ENCODE peak calls at places on chromosomes 2 and 18, in six cellular contexts. R is nephron progenitor cell, C is NCI-H1105 treated with DMSO at 0.1 percent for 48 hours, Q is activated T-helper 1 cell treated with Interleukin-2 at 50 U/mL for 16 hours, L is foreskin keratinocyte, U is tibial artery. T is an unnamed sample.

GRCh38 chr2:37802106-37802791 is 122.8 kb upstream of the RMDN2 start:
- DNase-seq in R (no peak), L (peak), U (no peak), Q (no peak), C (no peak), T (no peak)

GRCh38 chr2:28342081-28342967 is 50.3 kb upstream of the FOSL2 start:
- DNase-seq in U (peak), Q (no peak), R (no peak), C (no peak), L (no peak), T (no peak)

GRCh38 chr2:46902465-46902864 is 13.1 kb downstream of the MCFD2 start:
- DNase-seq in U (no peak), L (no peak), C (no peak), Q (no peak), R (no peak), T (no peak)

GRCh38 chr2:150350500-150350899 is 137.0 kb downstream of the RND3 start:
- DNase-seq in R (no peak), C (no peak), L (no peak), U (no peak), Q (no peak), T (no peak)

GRCh38 chr2:194260185-194260584 is 1396.8 kb upstream of the SLC39A10 start:
- DNase-seq in R (no peak), Q (no peak), U (no peak), L (no peak), C (no peak), T (no peak)

GRCh38 chr2:38146302-38146916 is 70.5 kb upstream of the CYP1B1 start:
- DNase-seq in L (peak), R (peak), C (no peak), Q (no peak), U (peak), T (peak)

GRCh38 chr2:177243476-177243875 is 21.1 kb downstream of the NFE2L2 start:
- DNase-seq in R (no peak), Q (no peak), L (no peak), U (no peak), C (no peak), T (no peak)

GRCh38 chr2:36371070-36371962 is 15.7 kb downstream of the CRIM1 start:
- DNase-seq in L (no peak), C (no peak), U (no peak), Q (no peak), R (no peak), T (no peak)

GRCh38 chr2:194087569-194087968 is 1569.5 kb upstream of the SLC39A10 start:
- DNase-seq in L (no peak), R (no peak), C (peak), U (no peak), Q (no peak), T (no peak)

GRCh38 chr2:774436-774835 is 97.2 kb upstream of the TMEM18 start:
- DNase-seq in L (no peak), U (no peak), R (no peak), Q (no peak), C (no peak), T (no peak)

GRCh38 chr2:8229546-8229986 is 452.3 kb upstream of the ID2 start:
- DNase-seq in C (peak), U (peak), Q (no peak), R (no peak), L (peak), T (no peak)

GRCh38 chr18:56245856-56246575 is 392.4 kb downstream of the TXNL1 start:
- DNase-seq in L (no peak), Q (no peak), R (no peak), U (no peak), C (no peak), T (no peak)

GRCh38 chr2:65834062-65834461 is 401.7 kb upstream of the SPRED2 start:
- DNase-seq in U (no peak), Q (no peak), R (no peak), C (no peak), L (no peak), T (no peak)

GRCh38 chr18:48376406-48376805 is 32.8 kb downstream of the ZBTB7C start:
- DNase-seq in L (no peak), R (peak), Q (no peak), C (no peak), U (no peak), T (no peak)

GRCh38 chr2:35168351-35168750 is 1187.2 kb upstream of the CRIM1 start:
- DNase-seq in U (no peak), Q (no peak), L (no peak), R (no peak), C (no peak), T (no peak)

GRCh38 chr2:10412380-10412779 is 35.7 kb downstream of the ODC1 start:
- DNase-seq in Q (no peak), R (no peak), L (no peak), U (no peak), C (peak), T (no peak)

GRCh38 chr2:233082222-233082933 is 22.2 kb downstream of the INPP5D start:
- DNase-seq in C (no peak), L (no peak), R (no peak), U (peak), Q (no peak), T (no peak)

GRCh38 chr2:15363142-15363541 is 198.0 kb downstream of the NBAS start:
- DNase-seq in Q (no peak), C (no peak), U (no peak), R (no peak), L (peak), T (no peak)

T was measured in glomerular endothelial cell.